ENCODE peak calls at places on chromosomes 3 and 15, in ten cellular contexts. Q is endothelial cell; L is endodermal cell; U is CD4-positive, alpha-beta T cell; T is cardiac muscle cell; P is RWPE2; J is B cell; I is progenitor cell of endocrine pancreas; N is cardiac fibroblast; Z is AG04450. W is an unnamed sample.

GRCh38 chr3:172317984-172318383 is 130.3 kb downstream of the GHSR start:
- DNase-seq in Q (no peak), L (no peak), U (no peak), T (peak), P (no peak), J (no peak), I (no peak), N (peak), Z (peak), W (peak)

GRCh38 chr3:78878789-78879515 is 888.8 kb downstream of the ROBO1 start:
- DNase-seq in Q (no peak), L (no peak), U (no peak), T (no peak), P (no peak), J (no peak), I (no peak), N (peak), Z (no peak), W (no peak)

GRCh38 chr3:196563721-196564225 is 4.6 kb downstream of the WDR53 start:
- DNase-seq in Q (no peak), L (no peak), U (no peak), T (peak), P (no peak), J (no peak), I (no peak), N (peak), Z (no peak), W (no peak)

GRCh38 chr3:150410311-150411105 is 2.4 kb downstream of the TSC22D2 start:
- DNase-seq in Q (peak), L (peak), U (peak), T (peak), P (peak), J (peak), I (peak), N (peak), Z (no peak), W (peak)

GRCh38 chr15:75639191-75639708 is 774 bp downstream of the IMP3 start:
- DNase-seq in Q (no peak), L (peak), U (no peak), T (peak), P (no peak), J (no peak), I (no peak), N (peak), Z (no peak), W (no peak)

GRCh38 chr15:51076898-51077564 is 17.7 kb downstream of the TNFAIP8L3 start:
- DNase-seq in Q (no peak), L (peak), U (no peak), T (peak), P (no peak), J (no peak), I (no peak), N (no peak), Z (no peak), W (no peak)

GRCh38 chr3:16055606-16056209 is 118.8 kb upstream of the GALNT15 start:
- DNase-seq in Q (no peak), L (no peak), U (no peak), T (no peak), P (no peak), J (no peak), I (no peak), N (peak), Z (no peak), W (no peak)

GRCh38 chr15:75662823-75663519 is 15.3 kb downstream of the SNX33 start:
- DNase-seq in Q (no peak), L (no peak), U (no peak), T (no peak), P (peak), J (no peak), I (no peak), N (no peak), Z (no peak), W (no peak)

GRCh38 chr3:72340056-72340455 is 508.2 kb downstream of the SHQ1 start:
- DNase-seq in Q (no peak), L (no peak), U (no peak), T (no peak), P (no peak), J (no peak), I (no peak), N (no peak), Z (no peak), W (no peak)
- TF ChIP-seq CTCF in Q (no peak), L (no peak), U (no peak), T (no peak), P (no peak), J (no peak), I (no peak), N (no peak), Z (no peak), W (no peak)

GRCh38 chr3:189143321-189143720 is 28.4 kb upstream of the TPRG1 start:
- DNase-seq in Q (no peak), L (no peak), U (no peak), T (no peak), P (no peak), J (no peak), I (no peak), N (peak), Z (no peak), W (no peak)

GRCh38 chr3:189146842-189147241 is 24.9 kb upstream of the TPRG1 start:
- DNase-seq in Q (no peak), L (no peak), U (no peak), T (no peak), P (no peak), J (no peak), I (no peak), N (no peak), Z (no peak), W (no peak)

GRCh38 chr3:189148090-189148507 is 23.7 kb upstream of the TPRG1 start:
- DNase-seq in Q (peak), L (peak), U (peak), T (peak), P (no peak), J (peak), I (peak), N (peak), Z (peak), W (peak)

GRCh38 chr3:189142527-189142926 is 29.2 kb upstream of the TPRG1 start:
- DNase-seq in Q (no peak), L (no peak), U (peak), T (no peak), P (no peak), J (no peak), I (no peak), N (no peak), Z (no peak), W (no peak)

GRCh38 chr3:189144645-189145044 is 27.1 kb upstream of the TPRG1 start:
- DNase-seq in Q (no peak), L (no peak), U (peak), T (peak), P (no peak), J (peak), I (no peak), N (peak), Z (no peak), W (no peak)
- TF ChIP-seq CTCF in Q (no peak), L (no peak), U (peak), T (peak), P (peak), J (no peak), I (no peak), N (peak), Z (no peak), W (no peak)

DNA sequence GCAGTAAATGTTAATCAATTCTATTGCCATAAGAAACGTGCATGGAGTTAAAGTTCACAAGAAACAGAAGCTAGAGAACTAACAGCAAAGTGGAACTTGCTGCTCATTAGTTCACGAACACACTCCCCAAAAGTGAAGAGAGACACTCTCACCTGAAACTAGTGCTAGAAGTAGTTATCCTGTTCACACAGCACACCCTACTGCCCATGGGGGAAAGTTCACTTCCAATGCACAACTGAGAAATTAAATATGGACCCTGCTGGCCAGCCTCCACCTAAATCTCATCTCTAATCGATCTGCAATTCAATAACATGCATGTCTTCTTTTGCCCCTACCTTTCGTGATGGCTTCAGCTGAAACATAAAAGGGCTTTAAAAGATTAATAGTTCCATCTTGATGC is 39.4 kb upstream of the FRMD4B start:
- DNase-seq in Q (peak), L (peak), U (no peak), T (peak), P (no peak), J (peak), I (no peak), N (peak), Z (no peak), W (no peak)
- TF ChIP-seq CTCF in Q (peak), L (peak), U (peak), T (peak), P (peak), J (peak), I (peak), N (peak), Z (peak), W (peak)

DNA sequence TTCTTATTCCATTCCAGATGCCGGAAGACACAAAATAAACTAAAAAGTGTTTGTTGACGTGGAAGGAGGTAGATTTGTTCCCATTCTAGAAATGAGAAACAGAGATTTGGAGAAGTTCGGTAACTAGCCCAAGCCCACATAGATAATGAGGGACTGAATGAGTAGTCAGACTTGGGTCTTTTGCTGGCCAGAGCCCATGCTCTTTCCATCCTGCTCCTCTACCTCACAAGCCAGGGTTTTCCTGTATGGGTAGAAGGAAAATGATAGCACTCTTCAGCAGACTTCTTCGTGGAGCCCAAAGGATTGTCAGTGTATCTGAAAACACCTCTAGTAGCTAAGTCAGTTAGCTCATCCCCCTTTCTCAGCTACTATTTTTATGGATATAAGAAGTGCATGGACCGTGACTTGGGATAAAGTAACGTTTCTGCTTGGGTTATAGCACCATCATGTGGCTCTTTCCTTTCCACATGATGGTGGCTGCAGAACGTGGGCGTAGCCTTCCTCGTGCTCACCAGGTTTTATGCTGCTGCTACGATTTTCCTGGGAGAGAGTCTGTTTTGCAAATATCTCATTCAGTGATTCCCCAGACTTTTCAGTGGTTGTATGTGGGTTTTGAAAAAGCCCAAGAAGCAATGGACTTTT is 84.6 kb downstream of the DGKG start:
- DNase-seq in Q (peak), L (peak), U (no peak), T (peak), P (no peak), J (no peak), I (no peak), N (peak), Z (peak), W (no peak)
- TF ChIP-seq CTCF in Q (no peak), L (peak), U (no peak), T (peak), P (peak), J (no peak), I (peak), N (peak), Z (peak), W (no peak)

GRCh38 chr15:96392380-96393208 is 62.1 kb downstream of the NR2F2 start:
- DNase-seq in Q (no peak), L (peak), U (no peak), T (no peak), P (no peak), J (no peak), I (no peak), N (no peak), Z (no peak), W (no peak)

GRCh38 chr15:96390986-96391385 is 60.5 kb downstream of the NR2F2 start:
- DNase-seq in Q (no peak), L (no peak), U (no peak), T (no peak), P (no peak), J (no peak), I (no peak), N (no peak), Z (no peak), W (no peak)

GRCh38 chr15:96398769-96399168 is 68.3 kb downstream of the NR2F2 start:
- DNase-seq in Q (no peak), L (no peak), U (no peak), T (no peak), P (no peak), J (no peak), I (no peak), N (no peak), Z (no peak), W (no peak)

GRCh38 chr15:96393209-96393513 is 62.7 kb downstream of the NR2F2 start:
- DNase-seq in Q (no peak), L (no peak), U (no peak), T (no peak), P (no peak), J (no peak), I (no peak), N (no peak), Z (no peak), W (no peak)

DNA sequence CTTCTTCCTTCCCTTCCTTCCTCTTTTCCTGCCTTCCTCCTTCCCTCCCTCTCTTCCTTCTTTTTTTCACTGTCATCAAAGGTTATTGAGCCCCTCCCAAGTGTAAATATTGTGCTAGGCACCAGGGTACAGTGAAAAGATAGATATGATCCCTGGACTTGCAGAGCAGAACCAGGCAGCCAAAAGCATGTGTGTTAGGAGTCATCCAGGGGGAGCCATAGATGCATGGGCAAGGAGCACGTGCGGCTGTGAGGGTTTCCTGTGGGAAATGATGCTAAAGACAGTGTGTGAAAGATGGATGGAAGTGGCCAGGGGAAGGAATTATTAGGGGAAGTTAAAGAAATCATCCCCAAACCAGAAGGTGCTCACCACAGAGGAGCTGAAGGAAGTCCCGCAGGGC is 65.2 kb downstream of the NR2F2 start:
- DNase-seq in Q (no peak), L (no peak), U (no peak), T (no peak), P (no peak), J (no peak), I (no peak), N (no peak), Z (no peak), W (no peak)
- TF ChIP-seq CTCF in Q (no peak), L (peak), U (no peak), T (no peak), P (no peak), J (no peak), I (no peak), N (no peak), Z (no peak), W (no peak)

GRCh38 chr3:156580986-156581385 is 26.1 kb upstream of the SSR3 start:
- DNase-seq in Q (no peak), L (no peak), U (no peak), T (no peak), P (no peak), J (no peak), I (no peak), N (no peak), Z (no peak), W (no peak)

GRCh38 chr3:156579427-156579851 is 24.5 kb upstream of the SSR3 start:
- DNase-seq in Q (no peak), L (no peak), U (no peak), T (no peak), P (no peak), J (no peak), I (no peak), N (no peak), Z (no peak), W (no peak)

GRCh38 chr3:156575661-156576450 is 20.9 kb upstream of the SSR3 start:
- DNase-seq in Q (no peak), L (no peak), U (no peak), T (no peak), P (no peak), J (no peak), I (no peak), N (no peak), Z (no peak), W (no peak)

GRCh38 chr3:156577731-156578130 is 22.8 kb upstream of the SSR3 start:
- DNase-seq in Q (no peak), L (no peak), U (no peak), T (no peak), P (no peak), J (no peak), I (no peak), N (peak), Z (no peak), W (no peak)

DNA sequence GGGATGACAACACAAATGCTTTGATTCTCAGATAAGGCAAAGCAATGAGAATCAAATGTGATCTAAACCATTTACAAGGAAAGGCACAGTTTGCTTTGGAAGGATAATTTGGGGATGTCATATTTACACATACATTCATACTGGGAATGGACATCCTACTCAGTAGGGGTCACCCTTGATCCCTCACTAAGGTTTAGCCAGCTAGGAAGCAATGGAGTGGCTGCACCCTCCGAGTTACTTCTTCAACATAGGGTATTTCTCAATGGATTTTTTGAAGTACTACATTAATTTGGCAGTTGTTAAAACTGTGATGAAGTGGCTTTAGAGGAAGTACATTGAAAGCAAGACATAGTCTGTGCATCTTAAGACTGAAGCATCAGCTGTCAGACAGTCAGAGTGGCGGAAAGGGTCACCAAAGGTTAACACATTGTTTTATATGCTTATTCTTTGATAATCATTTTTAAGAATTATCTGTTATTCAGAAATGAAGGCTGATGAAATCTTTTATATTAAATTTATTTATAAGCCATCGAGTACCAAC is 22.0 kb upstream of the SSR3 start:
- DNase-seq in Q (no peak), L (no peak), U (no peak), T (peak), P (no peak), J (no peak), I (no peak), N (peak), Z (no peak), W (no peak)
- TF ChIP-seq CTCF in Q (no peak), L (no peak), U (no peak), T (no peak), P (no peak), J (no peak), I (no peak), N (no peak), Z (no peak), W (no peak)

GRCh38 chr15:71697236-71697635 is 113.1 kb upstream of the NR2E3 start:
- DNase-seq in Q (no peak), L (no peak), U (no peak), T (no peak), P (no peak), J (no peak), I (no peak), N (no peak), Z (no peak), W (no peak)
- TF ChIP-seq CTCF in Q (no peak), L (no peak), U (no peak), T (no peak), P (no peak), J (no peak), I (no peak), N (no peak), Z (no peak), W (no peak)

GRCh38 chr3:50300681-50301254 is 1.6 kb upstream of the HYAL3 start:
- DNase-seq in Q (no peak), L (no peak), U (no peak), T (no peak), P (no peak), J (peak), I (no peak), N (no peak), Z (no peak), W (no peak)

GRCh38 chr3:50302095-50303037 is 1.0 kb downstream of the HYAL1 start:
- DNase-seq in Q (no peak), L (peak), U (no peak), T (no peak), P (no peak), J (peak), I (no peak), N (no peak), Z (no peak), W (no peak)

GRCh38 chr3:50304601-50305000 is 1.2 kb upstream of the HYAL1 start:
- DNase-seq in Q (no peak), L (peak), U (no peak), T (no peak), P (no peak), J (no peak), I (no peak), N (no peak), Z (no peak), W (no peak)

GRCh38 chr3:50299929-50300680 is 900 bp upstream of the HYAL3 start:
- DNase-seq in Q (no peak), L (peak), U (no peak), T (peak), P (no peak), J (no peak), I (no peak), N (peak), Z (no peak), W (no peak)

GRCh38 chr3:50303038-50303815 is at the start of gene HYAL1:
- DNase-seq in Q (no peak), L (peak), U (no peak), T (peak), P (no peak), J (peak), I (no peak), N (peak), Z (no peak), W (no peak)
- TF ChIP-seq CTCF in Q (no peak), L (peak), U (no peak), T (peak), P (peak), J (no peak), I (peak), N (peak), Z (no peak), W (no peak)

GRCh38 chr3:134527037-134527436 is 41.2 kb downstream of the CEP63 start:
- DNase-seq in Q (peak), L (peak), U (no peak), T (peak), P (peak), J (no peak), I (no peak), N (peak), Z (no peak), W (peak)
- TF ChIP-seq CTCF in Q (peak), L (peak), U (no peak), T (peak), P (no peak), J (no peak), I (peak), N (peak), Z (peak), W (no peak)